ENCODE peak calls at places on chromosomes 1 and 21, in seven cellular contexts. B is thyroid gland, Y is kidney, P is sigmoid colon, R is pancreas, O is cardiac fibroblast, U is H7. G is an unnamed sample.

GRCh38 chr1:87794788-87795614 is 466.3 kb downstream of the LMO4 start:
- DNase-seq in O (peak), U (no peak), B (no peak), Y (no peak), R (peak), P (no peak), G (peak)

GRCh38 chr1:16117936-16118335 is 37.9 kb downstream of the EPHA2 start:
- DNase-seq in P (no peak), B (no peak), O (no peak), R (no peak), Y (no peak), U (peak), G (no peak)

GRCh38 chr1:85464497-85465098 is 361 bp downstream of the DDAH1 start:
- DNase-seq in B (peak), Y (peak), U (peak), O (peak), P (peak), R (peak), G (peak)

GRCh38 chr1:201911827-201912571 is 23.3 kb downstream of the SHISA4 start:
- DNase-seq in R (no peak), B (no peak), U (peak), O (no peak), Y (no peak), P (no peak), G (no peak)

GRCh38 chr1:8660455-8660854 is 157.0 kb downstream of the RERE start:
- DNase-seq in Y (no peak), O (peak), U (no peak), P (peak), R (no peak), B (peak), G (peak)

GRCh38 chr21:36584980-36585940 is 105.3 kb upstream of the CLDN14 start:
- DNase-seq in R (no peak), U (no peak), P (no peak), Y (no peak), O (peak), B (no peak), G (no peak)

GRCh38 chr1:116150368-116150767 is 39.2 kb downstream of the MAB21L3 start:
- DNase-seq in O (no peak), P (no peak), B (no peak), R (no peak), U (no peak), Y (no peak), G (no peak)

GRCh38 chr1:244782056-244782455 is 53.4 kb upstream of the COX20 start:
- DNase-seq in R (no peak), Y (no peak), P (no peak), U (no peak), O (no peak), B (no peak), G (no peak)

GRCh38 chr1:198497326-198498220 is 42.9 kb downstream of the ATP6V1G3 start:
- DNase-seq in R (no peak), U (no peak), B (no peak), Y (no peak), O (peak), P (no peak), G (peak)

GRCh38 chr1:93441589-93441988 is 6.3 kb upstream of the FNBP1L start:
- DNase-seq in B (no peak), P (no peak), Y (no peak), O (no peak), U (no peak), R (no peak), G (no peak)

GRCh38 chr21:42539342-42539741 is 25.7 kb downstream of the SLC37A1 start:
- DNase-seq in O (no peak), P (peak), B (no peak), R (no peak), Y (peak), U (no peak), G (no peak)

GRCh38 chr1:12762766-12763165 is 10.8 kb upstream of the PRAMEF12 start:
- DNase-seq in R (no peak), U (no peak), Y (no peak), B (no peak), O (no peak), P (no peak), G (no peak)

GRCh38 chr1:29657816-29658215 is 421.5 kb downstream of the PTPRU start:
- DNase-seq in U (peak), Y (no peak), P (no peak), O (no peak), B (no peak), R (no peak), G (no peak)

GRCh38 chr1:40796939-40797667 is 13.5 kb downstream of the KCNQ4 start:
- DNase-seq in U (no peak), O (no peak), Y (no peak), B (no peak), P (peak), R (peak), G (no peak)

GRCh38 chr21:31181089-31181757 is 142.9 kb upstream of the KRTAP19-8 start:
- DNase-seq in B (no peak), U (no peak), R (no peak), Y (no peak), O (no peak), P (no peak), G (no peak)

GRCh38 chr1:207404849-207405525 is 49.1 kb upstream of the CR2 start:
- DNase-seq in U (peak), B (no peak), O (peak), P (no peak), R (no peak), Y (no peak), G (peak)

GRCh38 chr1:31549807-31550620 is 26.3 kb upstream of the TINAGL1 start:
- DNase-seq in P (no peak), O (peak), B (peak), Y (no peak), R (peak), U (no peak), G (peak)

GRCh38 chr1:154502742-154503111 is 515 bp upstream of the SHE start:
- DNase-seq in R (no peak), B (no peak), Y (peak), U (peak), O (no peak), P (no peak), G (no peak)

GRCh38 chr1:94617139-94617805 is 75.7 kb upstream of the F3 start:
- DNase-seq in B (no peak), U (no peak), P (no peak), O (peak), Y (no peak), R (no peak), G (no peak)

GRCh38 chr1:25065246-25066238 is 135.5 kb upstream of the RUNX3 start:
- DNase-seq in Y (peak), U (peak), P (peak), B (peak), O (no peak), R (no peak), G (no peak)

GRCh38 chr1:44655609-44656008 is 18.7 kb downstream of the TMEM53 start:
- DNase-seq in Y (no peak), O (peak), P (no peak), U (peak), R (no peak), B (no peak), G (peak)

GRCh38 chr1:42658880-42659337 is 686 bp downstream of the PPIH start:
- DNase-seq in B (no peak), O (peak), R (no peak), U (no peak), P (no peak), Y (no peak), G (peak)

GRCh38 chr1:160494620-160495019 is 28.4 kb downstream of the SLAMF6 start:
- DNase-seq in Y (no peak), O (no peak), U (no peak), R (no peak), B (no peak), P (no peak), G (no peak)

GRCh38 chr1:228809621-228810313 is 74.5 kb downstream of the RHOU start:
- DNase-seq in Y (peak), O (no peak), U (peak), P (no peak), B (peak), R (no peak), G (no peak)

GRCh38 chr1:15148975-15149374 is 4.6 kb upstream of the TMEM51 start:
- DNase-seq in Y (no peak), B (no peak), R (no peak), P (no peak), O (no peak), U (no peak), G (no peak)

GRCh38 chr1:159889821-159890252 is 10.1 kb downstream of the CFAP45 start:
- DNase-seq in P (no peak), U (no peak), O (peak), R (no peak), Y (no peak), B (no peak), G (peak)

GRCh38 chr1:44801491-44802305 is 1.5 kb downstream of the PLK3 start:
- DNase-seq in B (peak), R (peak), O (peak), U (peak), Y (peak), P (peak), G (peak)

GRCh38 chr21:18244721-18245486 is at the start of gene CHODL:
- DNase-seq in Y (peak), B (no peak), P (no peak), U (peak), O (no peak), R (no peak), G (no peak)

GRCh38 chr1:43704838-43705237 is 2.5 kb upstream of the ST3GAL3 start:
- DNase-seq in Y (no peak), B (no peak), P (no peak), U (no peak), R (peak), O (peak), G (peak)

GRCh38 chr21:26443867-26444266 is 129.2 kb downstream of the CYYR1 start:
- DNase-seq in R (no peak), Y (no peak), B (no peak), P (no peak), U (no peak), O (no peak), G (no peak)

GRCh38 chr1:6143392-6143791 is 36.7 kb downstream of the CHD5 start:
- DNase-seq in Y (no peak), P (no peak), B (no peak), R (no peak), U (no peak), O (no peak), G (no peak)

GRCh38 chr1:72278461-72278860 is 3.9 kb downstream of the NEGR1 start:
- DNase-seq in O (peak), B (no peak), Y (no peak), R (no peak), U (no peak), P (no peak), G (no peak)

DNA sequence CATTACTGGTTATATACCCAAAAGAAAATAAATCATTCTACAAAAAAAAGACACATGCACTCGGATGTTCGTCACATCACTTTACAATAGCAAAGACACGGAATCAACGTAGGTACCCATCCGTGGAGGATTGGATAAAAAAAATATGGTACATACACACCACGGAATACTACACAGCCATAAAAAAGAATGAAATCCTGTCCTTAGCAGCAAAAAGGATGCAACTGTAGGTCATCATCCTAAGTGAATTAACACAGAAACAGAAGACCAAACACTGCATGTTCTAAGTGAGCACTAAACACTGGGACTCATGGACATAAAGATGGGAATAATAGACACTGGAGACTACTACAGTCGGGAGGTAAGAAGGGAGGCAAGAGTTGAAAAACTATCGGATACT is 148.6 kb downstream of the CHD1L start:
- DNase-seq in B (no peak), Y (no peak), P (no peak), O (no peak), R (no peak), U (no peak), G (no peak)
- H3K4me3 ChIP-seq in B (no peak), Y (no peak), P (no peak), O (no peak), R (no peak), U (no peak), G (no peak)

GRCh38 chr1:224359207-224359606 is 2.5 kb downstream of the CNIH4 start:
- DNase-seq in U (no peak), P (no peak), B (no peak), O (no peak), Y (no peak), R (no peak), G (no peak)

GRCh38 chr1:224353975-224354930 is 2.4 kb upstream of the CNIH4 start:
- DNase-seq in Y (no peak), B (no peak), P (no peak), R (no peak), O (no peak), U (no peak), G (no peak)

GRCh38 chr1:224356685-224357625 is at the start of gene CNIH4:
- DNase-seq in U (peak), R (peak), Y (peak), P (peak), O (peak), B (peak), G (peak)

GRCh38 chr1:224358288-224358687 is 1.6 kb downstream of the CNIH4 start:
- DNase-seq in P (no peak), B (no peak), O (no peak), Y (no peak), U (no peak), R (no peak), G (no peak)

GRCh38 chr1:224357626-224358124 is 996 bp downstream of the CNIH4 start:
- DNase-seq in P (no peak), U (peak), Y (no peak), R (no peak), B (no peak), O (peak), G (peak)
- H3K4me3 ChIP-seq in P (peak), U (peak), Y (peak), R (peak), B (no peak), O (peak), G (peak)

DNA sequence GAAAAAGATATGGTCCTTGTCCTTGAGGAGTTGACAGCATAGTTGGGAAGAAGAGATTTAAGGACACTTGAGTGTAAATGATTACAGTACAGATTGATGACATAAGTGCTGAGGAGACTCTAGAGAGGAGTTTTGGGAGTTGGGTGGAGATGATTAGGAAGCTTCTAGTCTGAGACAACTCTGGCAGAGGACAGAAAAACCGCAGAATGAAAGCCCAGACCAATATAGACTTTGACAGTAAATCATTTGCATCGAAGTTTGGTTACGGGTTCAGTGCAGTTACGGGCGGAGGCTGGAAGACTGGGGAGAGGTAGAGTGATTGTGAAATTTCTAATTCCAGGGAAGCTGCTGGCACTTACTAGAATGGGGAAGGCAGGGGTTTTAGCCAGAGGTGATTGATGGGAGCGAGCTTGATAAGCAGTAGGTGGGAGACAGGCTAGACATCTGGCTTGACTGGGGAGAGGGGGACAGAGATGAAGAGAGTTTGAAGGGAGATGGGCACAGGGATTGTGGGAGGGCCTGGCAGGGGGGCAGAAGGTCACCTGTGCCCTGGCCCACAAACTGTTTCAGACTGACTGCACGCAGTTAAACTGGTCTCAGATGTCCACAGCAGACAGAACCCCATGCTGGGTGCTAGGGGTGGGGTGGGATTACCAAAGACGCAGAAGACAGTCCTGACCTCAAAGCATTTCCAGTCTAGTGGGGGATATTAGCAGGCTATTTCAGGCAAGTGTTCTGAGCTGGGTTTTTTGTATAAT is 20.1 kb downstream of the SH2D2A start:
- DNase-seq in U (no peak), O (no peak), B (no peak), R (no peak), Y (no peak), P (no peak), G (no peak)
- H3K4me3 ChIP-seq in U (no peak), O (no peak), B (no peak), R (no peak), Y (no peak), P (no peak), G (no peak)

GRCh38 chr1:203486618-203487370 is 7.2 kb upstream of the OPTC start:
- DNase-seq in U (no peak), Y (no peak), R (no peak), P (peak), B (no peak), O (no peak), G (no peak)
- H3K4me3 ChIP-seq in U (peak), Y (peak), R (no peak), P (peak), B (no peak), O (peak), G (peak)

GRCh38 chr1:151994956-151995355 is 1.3 kb upstream of the S100A10 start:
- DNase-seq in P (no peak), R (peak), U (peak), B (no peak), Y (no peak), O (peak), G (peak)
- H3K4me3 ChIP-seq in P (no peak), R (no peak), U (no peak), B (no peak), Y (no peak), O (no peak), G (no peak)

GRCh38 chr1:58982259-58982998 is 198.6 kb upstream of the JUN start:
- DNase-seq in O (no peak), U (peak), Y (no peak), R (peak), P (no peak), B (no peak), G (no peak)
- H3K4me3 ChIP-seq in O (no peak), U (no peak), Y (no peak), R (no peak), P (no peak), B (no peak), G (no peak)

GRCh38 chr1:241142493-241142892 is 214.5 kb downstream of the RGS7 start:
- DNase-seq in B (no peak), O (no peak), P (no peak), R (no peak), U (no peak), Y (no peak), G (no peak)

GRCh38 chr1:241138248-241138647 is 218.8 kb downstream of the RGS7 start:
- DNase-seq in U (no peak), B (no peak), Y (no peak), O (no peak), P (no peak), R (no peak), G (no peak)

GRCh38 chr1:241140670-241141069 is 216.3 kb downstream of the RGS7 start:
- DNase-seq in U (no peak), R (no peak), Y (no peak), B (no peak), O (no peak), P (no peak), G (no peak)

GRCh38 chr1:241136401-241136800 is 220.6 kb downstream of the RGS7 start:
- DNase-seq in P (no peak), Y (no peak), U (no peak), B (no peak), R (no peak), O (no peak), G (no peak)

DNA sequence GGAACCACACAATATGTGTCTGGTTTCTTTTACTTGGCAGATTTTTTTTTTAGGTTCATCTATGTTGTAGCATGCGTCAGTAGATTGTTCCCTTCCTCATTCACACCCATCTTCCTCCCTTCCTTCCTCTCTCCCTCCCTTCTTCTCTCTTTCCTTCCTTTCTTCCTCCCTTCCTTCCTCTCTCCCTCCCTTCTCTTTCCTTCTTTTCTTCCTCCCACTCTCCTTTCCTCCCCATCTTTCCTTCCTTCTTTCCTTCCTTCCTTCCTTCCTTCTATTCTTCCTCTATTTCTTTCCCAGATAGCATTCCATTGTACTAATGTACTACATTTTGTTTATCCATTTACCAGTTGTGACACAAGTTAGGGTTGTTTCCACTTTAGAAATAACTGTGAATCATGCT is 218.0 kb downstream of the RGS7 start:
- DNase-seq in U (no peak), R (no peak), P (no peak), O (peak), Y (no peak), B (no peak), G (no peak)
- H3K4me3 ChIP-seq in U (no peak), R (no peak), P (no peak), O (no peak), Y (no peak), B (no peak), G (no peak)

DNA sequence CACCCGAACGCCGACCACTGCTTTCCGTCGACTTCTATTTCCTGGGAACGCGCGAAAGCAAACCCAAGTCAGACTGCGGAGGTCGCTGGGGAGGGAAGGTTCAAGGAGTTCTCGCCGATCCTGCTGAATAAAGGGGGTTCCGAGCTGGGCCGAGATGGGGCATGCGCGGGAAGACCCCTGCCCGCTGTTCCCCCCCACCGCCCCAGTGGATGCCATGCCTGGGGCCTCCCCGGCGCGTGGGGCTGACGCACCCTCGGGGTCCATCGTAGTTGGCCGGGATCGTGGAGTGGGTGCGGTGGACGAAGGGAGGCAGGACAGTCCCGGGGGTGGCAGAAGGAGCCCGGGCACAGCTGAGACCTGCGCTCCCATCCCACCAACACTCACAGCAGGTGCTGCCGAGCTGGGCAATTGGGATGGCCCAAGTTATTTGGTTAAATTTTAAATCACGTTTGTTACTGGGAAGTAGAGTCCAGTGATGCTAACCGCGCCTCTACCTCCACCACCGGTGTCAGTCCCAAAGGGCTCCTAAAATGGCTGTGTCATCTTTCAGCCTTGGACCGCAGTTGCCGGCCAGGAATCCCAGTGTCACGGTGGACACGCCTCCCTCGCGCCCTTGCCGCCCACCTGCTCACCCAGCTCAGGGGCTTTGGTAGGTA is 745 bp downstream of the MX1 start:
- DNase-seq in R (peak), O (no peak), B (peak), Y (no peak), U (peak), P (no peak), G (no peak)
- H3K4me3 ChIP-seq in R (peak), O (peak), B (peak), Y (peak), U (peak), P (peak), G (peak)